ENCODE peak calls at places on chromosomes 1 and 21, in seven cellular contexts. One of them, this sample, is unnamed.
A peak's percentile ranks its signal among the peaks of the same experiment; 100 is the strongest.

GRCh38 chr1:157952601-157953000 is 40.8 kb upstream of the KIRREL1 start:
- DNase-seq in trophoblast cell: no peak
- DNase-seq in neuronal stem cell: no peak
- DNase-seq in mesenchymal stem cell: no peak
- DNase-seq in mesendoderm: no peak
- DNase-seq in IMR-90: no peak
- DNase-seq in H1: no peak
- DNase-seq in this sample: no peak

GRCh38 chr21:35428489-35428888 is 379.4 kb upstream of the RUNX1 start:
- DNase-seq in trophoblast cell: no peak
- DNase-seq in neuronal stem cell: no peak
- DNase-seq in mesenchymal stem cell: peak; percentile 47
- DNase-seq in mesendoderm: peak; percentile 94
- DNase-seq in IMR-90: no peak
- DNase-seq in H1: no peak
- DNase-seq in this sample: no peak

GRCh38 chr1:211813590-211813989 is 17.0 kb downstream of the LPGAT1 start:
- DNase-seq in trophoblast cell: peak; percentile 65
- DNase-seq in neuronal stem cell: no peak
- DNase-seq in mesenchymal stem cell: no peak
- DNase-seq in mesendoderm: no peak
- DNase-seq in IMR-90: peak; percentile 36
- DNase-seq in H1: no peak
- DNase-seq in this sample: no peak

GRCh38 chr1:72117621-72118020 is 164.7 kb downstream of the NEGR1 start:
- DNase-seq in trophoblast cell: no peak
- DNase-seq in neuronal stem cell: no peak
- DNase-seq in mesenchymal stem cell: no peak
- DNase-seq in mesendoderm: no peak
- DNase-seq in IMR-90: no peak
- DNase-seq in H1: no peak
- DNase-seq in this sample: no peak

GRCh38 chr1:43930168-43930948 is 3.2 kb upstream of the ARTN start:
- DNase-seq in trophoblast cell: no peak
- DNase-seq in neuronal stem cell: no peak
- DNase-seq in mesenchymal stem cell: no peak
- DNase-seq in mesendoderm: peak; percentile 72
- DNase-seq in IMR-90: no peak
- DNase-seq in H1: peak; percentile 68
- DNase-seq in this sample: peak; percentile 76

GRCh38 chr1:82152356-82153281 is 351.9 kb downstream of the ADGRL2 start:
- DNase-seq in trophoblast cell: no peak
- DNase-seq in neuronal stem cell: no peak
- DNase-seq in mesenchymal stem cell: no peak
- DNase-seq in mesendoderm: no peak
- DNase-seq in IMR-90: no peak
- DNase-seq in H1: no peak
- DNase-seq in this sample: no peak

GRCh38 chr1:203797216-203797615 is 1.8 kb downstream of the ZBED6 start:
- DNase-seq in trophoblast cell: no peak
- DNase-seq in neuronal stem cell: no peak
- DNase-seq in mesenchymal stem cell: no peak
- DNase-seq in mesendoderm: no peak
- DNase-seq in IMR-90: no peak
- DNase-seq in H1: no peak
- DNase-seq in this sample: no peak

GRCh38 chr1:9128161-9128519 is 762 bp downstream of the GPR157 start:
- DNase-seq in trophoblast cell: no peak
- DNase-seq in neuronal stem cell: no peak
- DNase-seq in mesenchymal stem cell: peak; percentile 29
- DNase-seq in mesendoderm: no peak
- DNase-seq in IMR-90: no peak
- DNase-seq in H1: peak; percentile 58
- DNase-seq in this sample: no peak

GRCh38 chr1:209249280-209249670 is 334.2 kb upstream of the CAMK1G start:
- DNase-seq in trophoblast cell: no peak
- DNase-seq in neuronal stem cell: no peak
- DNase-seq in mesenchymal stem cell: no peak
- DNase-seq in mesendoderm: peak; percentile 34
- DNase-seq in IMR-90: no peak
- DNase-seq in H1: no peak
- DNase-seq in this sample: no peak

GRCh38 chr1:55635856-55636255 is 420.7 kb upstream of the USP24 start:
- DNase-seq in trophoblast cell: no peak
- DNase-seq in neuronal stem cell: no peak
- DNase-seq in mesenchymal stem cell: no peak
- DNase-seq in mesendoderm: no peak
- DNase-seq in IMR-90: peak; percentile 43
- DNase-seq in H1: no peak
- DNase-seq in this sample: no peak

GRCh38 chr1:56513095-56513494 is 66.3 kb downstream of the PLPP3 start:
- DNase-seq in trophoblast cell: no peak
- DNase-seq in neuronal stem cell: no peak
- DNase-seq in mesenchymal stem cell: no peak
- DNase-seq in mesendoderm: peak; percentile 58
- DNase-seq in IMR-90: no peak
- DNase-seq in H1: no peak
- DNase-seq in this sample: no peak

GRCh38 chr1:53601867-53602266 is 137.1 kb downstream of the GLIS1 start:
- DNase-seq in trophoblast cell: no peak
- DNase-seq in neuronal stem cell: no peak
- DNase-seq in mesenchymal stem cell: no peak
- DNase-seq in mesendoderm: no peak
- DNase-seq in IMR-90: no peak
- DNase-seq in H1: no peak
- DNase-seq in this sample: no peak

GRCh38 chr1:53600001-53600400 is 139.0 kb downstream of the GLIS1 start:
- DNase-seq in trophoblast cell: no peak
- DNase-seq in neuronal stem cell: no peak
- DNase-seq in mesenchymal stem cell: no peak
- DNase-seq in mesendoderm: no peak
- DNase-seq in IMR-90: no peak
- DNase-seq in H1: no peak
- DNase-seq in this sample: no peak

GRCh38 chr1:53601031-53601745 is 137.8 kb downstream of the GLIS1 start:
- DNase-seq in trophoblast cell: no peak
- DNase-seq in neuronal stem cell: no peak
- DNase-seq in mesenchymal stem cell: no peak
- DNase-seq in mesendoderm: no peak
- DNase-seq in IMR-90: no peak
- DNase-seq in H1: no peak
- DNase-seq in this sample: no peak

GRCh38 chr1:53599461-53599860 is 139.5 kb downstream of the GLIS1 start:
- DNase-seq in trophoblast cell: no peak
- DNase-seq in neuronal stem cell: no peak
- DNase-seq in mesenchymal stem cell: no peak
- DNase-seq in mesendoderm: no peak
- DNase-seq in IMR-90: no peak
- DNase-seq in H1: no peak
- DNase-seq in this sample: no peak

DNA sequence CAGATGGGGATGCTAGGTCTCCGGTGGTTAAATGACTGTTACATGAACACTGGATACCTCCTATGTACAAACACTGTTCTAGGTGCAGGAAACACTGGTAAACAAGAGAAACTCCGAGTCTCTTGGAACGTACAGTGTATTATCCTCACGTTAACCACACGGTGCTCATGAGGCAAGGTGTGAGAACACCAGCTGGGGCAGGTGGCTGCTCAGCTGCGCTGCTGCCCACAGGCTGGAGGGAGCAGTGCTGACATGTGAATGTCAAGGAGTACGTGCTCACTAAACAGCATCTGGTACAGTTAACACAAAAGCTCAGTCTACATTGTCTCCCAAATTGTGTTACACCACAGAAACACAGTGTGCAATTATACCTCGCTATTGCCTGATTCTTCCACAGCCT is 138.5 kb downstream of the GLIS1 start:
- DNase-seq in trophoblast cell: no peak
- DNase-seq in neuronal stem cell: no peak
- DNase-seq in mesenchymal stem cell: no peak
- DNase-seq in mesendoderm: no peak
- DNase-seq in IMR-90: no peak
- DNase-seq in H1: no peak
- DNase-seq in this sample: no peak
- H2BK5ac ChIP-seq in trophoblast cell: no peak overlapping the region
- H2BK5ac ChIP-seq in neuronal stem cell: no peak overlapping the region
- H2BK5ac ChIP-seq in mesenchymal stem cell: no peak overlapping the region
- H2BK5ac ChIP-seq in mesendoderm: no peak overlapping the region
- H2BK5ac ChIP-seq in IMR-90: no peak overlapping the region
- H2BK5ac ChIP-seq in H1: no peak overlapping the region
- H2BK5ac ChIP-seq in this sample: no peak overlapping the region

DNA sequence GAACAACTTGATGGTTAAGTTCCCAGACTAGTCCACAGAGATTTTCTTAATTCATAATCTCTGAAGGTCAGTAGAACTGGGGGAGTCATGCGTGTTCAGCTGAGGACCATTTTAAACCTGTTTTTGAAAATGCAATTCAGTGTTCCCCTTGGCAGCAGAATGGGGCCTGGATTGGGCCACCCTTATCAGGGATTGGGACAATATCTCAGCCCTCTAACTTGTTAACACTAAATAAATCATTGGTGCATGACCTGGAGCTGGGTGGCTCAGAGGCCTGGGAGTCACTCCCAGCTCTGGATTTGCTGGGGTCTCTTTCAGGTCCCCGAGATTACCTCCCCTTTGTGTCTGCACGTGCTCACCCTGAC is 55.3 kb downstream of the MRPS6 start:
- DNase-seq in trophoblast cell: no peak
- DNase-seq in neuronal stem cell: no peak
- DNase-seq in mesenchymal stem cell: no peak
- DNase-seq in mesendoderm: no peak
- DNase-seq in IMR-90: no peak
- DNase-seq in H1: no peak
- DNase-seq in this sample: no peak
- H3K4me2 ChIP-seq in trophoblast cell: no peak overlapping the region
- H3K4me2 ChIP-seq in neuronal stem cell: no peak overlapping the region
- H3K4me2 ChIP-seq in mesenchymal stem cell: peak overlapping the region; percentile 3
- H3K4me2 ChIP-seq in mesendoderm: no peak overlapping the region
- H3K4me2 ChIP-seq in IMR-90: peak overlapping the region; percentile 86
- H3K4me2 ChIP-seq in H1: no peak overlapping the region
- H3K4me2 ChIP-seq in this sample: no peak overlapping the region

GRCh38 chr1:200887036-200887435 is 7.7 kb upstream of the INAVA start:
- DNase-seq in trophoblast cell: no peak
- DNase-seq in neuronal stem cell: no peak
- DNase-seq in mesenchymal stem cell: no peak
- DNase-seq in mesendoderm: no peak
- DNase-seq in IMR-90: no peak
- DNase-seq in H1: no peak
- DNase-seq in this sample: no peak

GRCh38 chr1:200890027-200890426 is 4.7 kb upstream of the INAVA start:
- DNase-seq in trophoblast cell: no peak
- DNase-seq in neuronal stem cell: no peak
- DNase-seq in mesenchymal stem cell: no peak
- DNase-seq in mesendoderm: no peak
- DNase-seq in IMR-90: no peak
- DNase-seq in H1: no peak
- DNase-seq in this sample: no peak

GRCh38 chr1:200887772-200888348 is 6.8 kb upstream of the INAVA start:
- DNase-seq in trophoblast cell: no peak
- DNase-seq in neuronal stem cell: no peak
- DNase-seq in mesenchymal stem cell: no peak
- DNase-seq in mesendoderm: no peak
- DNase-seq in IMR-90: no peak
- DNase-seq in H1: no peak
- DNase-seq in this sample: no peak

GRCh38 chr1:200889571-200889970 is 5.1 kb upstream of the INAVA start:
- DNase-seq in trophoblast cell: no peak
- DNase-seq in neuronal stem cell: no peak
- DNase-seq in mesenchymal stem cell: no peak
- DNase-seq in mesendoderm: no peak
- DNase-seq in IMR-90: no peak
- DNase-seq in H1: no peak
- DNase-seq in this sample: no peak

DNA sequence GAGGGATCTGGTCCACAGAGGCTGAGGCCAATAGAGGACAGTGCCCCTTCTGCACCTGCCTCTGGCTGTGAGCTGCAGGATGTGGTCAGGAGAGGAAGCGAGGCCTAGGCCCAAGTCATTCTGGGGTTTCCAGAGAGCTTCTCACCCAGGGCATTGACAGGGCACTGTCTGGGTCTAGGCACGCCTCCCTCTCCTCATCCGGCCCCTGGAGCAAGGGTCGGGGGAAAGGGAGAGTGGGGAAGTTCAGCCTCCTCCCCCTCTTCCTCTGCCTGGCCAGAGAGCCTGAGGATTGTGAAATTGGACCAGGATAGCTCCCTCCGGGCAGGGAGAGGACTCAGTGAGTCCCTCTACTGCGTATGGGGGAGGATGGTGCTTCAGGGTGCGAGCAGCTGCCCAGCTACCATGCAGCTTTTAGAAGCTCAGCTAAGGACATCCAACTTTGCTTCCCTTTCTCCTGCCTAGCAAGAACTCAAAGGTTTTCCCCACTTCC is 6.3 kb upstream of the INAVA start:
- DNase-seq in trophoblast cell: no peak
- DNase-seq in neuronal stem cell: no peak
- DNase-seq in mesenchymal stem cell: no peak
- DNase-seq in mesendoderm: peak; percentile 68
- DNase-seq in IMR-90: no peak
- DNase-seq in H1: no peak
- DNase-seq in this sample: peak; percentile 58
- H2BK5ac ChIP-seq in trophoblast cell: no peak overlapping the region
- H2BK5ac ChIP-seq in neuronal stem cell: no peak overlapping the region
- H2BK5ac ChIP-seq in mesenchymal stem cell: no peak overlapping the region
- H2BK5ac ChIP-seq in mesendoderm: no peak overlapping the region
- H2BK5ac ChIP-seq in IMR-90: no peak overlapping the region
- H2BK5ac ChIP-seq in H1: no peak overlapping the region
- H2BK5ac ChIP-seq in this sample: no peak overlapping the region

DNA sequence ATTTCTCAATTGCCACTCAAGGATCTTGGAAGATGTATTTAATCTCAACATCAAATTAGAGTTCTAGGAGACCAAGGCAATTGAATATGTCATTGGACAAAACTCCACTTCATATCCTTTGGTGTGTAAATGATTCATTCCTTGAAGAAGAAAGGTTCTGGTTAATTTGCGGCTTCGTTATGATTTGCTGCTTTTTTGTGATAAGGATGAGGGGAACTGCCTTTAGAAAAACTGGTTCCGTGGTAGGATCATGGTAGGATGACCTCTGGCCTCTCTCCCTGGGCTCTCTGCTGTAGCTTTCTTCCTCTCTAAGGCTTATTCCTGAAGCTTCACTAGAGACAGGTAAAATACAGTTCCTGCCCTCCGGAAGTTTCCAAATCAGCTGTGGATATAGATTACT is 51.5 kb upstream of the ERRFI1 start:
- DNase-seq in trophoblast cell: peak; percentile 71
- DNase-seq in neuronal stem cell: no peak
- DNase-seq in mesenchymal stem cell: no peak
- DNase-seq in mesendoderm: no peak
- DNase-seq in IMR-90: no peak
- DNase-seq in H1: no peak
- DNase-seq in this sample: no peak
- H3K4me2 ChIP-seq in trophoblast cell: no peak overlapping the region
- H3K4me2 ChIP-seq in neuronal stem cell: no peak overlapping the region
- H3K4me2 ChIP-seq in mesenchymal stem cell: no peak overlapping the region
- H3K4me2 ChIP-seq in mesendoderm: no peak overlapping the region
- H3K4me2 ChIP-seq in IMR-90: no peak overlapping the region
- H3K4me2 ChIP-seq in H1: no peak overlapping the region
- H3K4me2 ChIP-seq in this sample: no peak overlapping the region